ENCODE peak calls at places on chromosome 1, in ten cellular contexts. One of them, this sample, is unnamed.

GRCh38 chr1:166032163-166032562 is 134.6 kb downstream of the FAM78B start:
- DNase-seq in lower lobe of right lung: no peak
- DNase-seq in vagina: no peak
- DNase-seq in cardiac fibroblast: no peak
- DNase-seq in psoas muscle: no peak
- DNase-seq in body of pancreas: peak
- DNase-seq in WTC11: no peak
- DNase-seq in fibroblast of mammary gland: no peak
- DNase-seq in AG09319: no peak
- DNase-seq in activated CD8-positive, alpha-beta T cell treated with anti-CD3 and anti-CD28 coated beads for 36 hours: no peak
- DNase-seq in this sample: no peak

GRCh38 chr1:162878000-162878596 is 17.1 kb upstream of the CCDC190 start:
- DNase-seq in lower lobe of right lung: no peak
- DNase-seq in vagina: no peak
- DNase-seq in cardiac fibroblast: peak
- DNase-seq in psoas muscle: peak
- DNase-seq in body of pancreas: peak
- DNase-seq in WTC11: peak
- DNase-seq in fibroblast of mammary gland: peak
- DNase-seq in AG09319: no peak
- DNase-seq in activated CD8-positive, alpha-beta T cell treated with anti-CD3 and anti-CD28 coated beads for 36 hours: peak
- DNase-seq in this sample: peak

GRCh38 chr1:58331156-58331555 is 215.4 kb downstream of the OMA1 start:
- DNase-seq in lower lobe of right lung: no peak
- DNase-seq in vagina: no peak
- DNase-seq in cardiac fibroblast: peak
- DNase-seq in psoas muscle: no peak
- DNase-seq in body of pancreas: no peak
- DNase-seq in WTC11: no peak
- DNase-seq in fibroblast of mammary gland: peak
- DNase-seq in AG09319: no peak
- DNase-seq in activated CD8-positive, alpha-beta T cell treated with anti-CD3 and anti-CD28 coated beads for 36 hours: no peak
- DNase-seq in this sample: no peak

GRCh38 chr1:229535226-229535625 is 23.3 kb downstream of the ABCB10 start:
- DNase-seq in lower lobe of right lung: no peak
- DNase-seq in vagina: no peak
- DNase-seq in cardiac fibroblast: no peak
- DNase-seq in psoas muscle: no peak
- DNase-seq in body of pancreas: no peak
- DNase-seq in WTC11: no peak
- DNase-seq in fibroblast of mammary gland: no peak
- DNase-seq in AG09319: no peak
- DNase-seq in activated CD8-positive, alpha-beta T cell treated with anti-CD3 and anti-CD28 coated beads for 36 hours: no peak
- DNase-seq in this sample: no peak

GRCh38 chr1:107936498-107937481 is 28.2 kb downstream of the VAV3 start:
- DNase-seq in lower lobe of right lung: no peak
- DNase-seq in vagina: no peak
- DNase-seq in cardiac fibroblast: peak
- DNase-seq in psoas muscle: no peak
- DNase-seq in body of pancreas: no peak
- DNase-seq in WTC11: peak
- DNase-seq in fibroblast of mammary gland: peak
- DNase-seq in AG09319: peak
- DNase-seq in activated CD8-positive, alpha-beta T cell treated with anti-CD3 and anti-CD28 coated beads for 36 hours: peak
- DNase-seq in this sample: no peak

GRCh38 chr1:119635801-119636390 is 12.2 kb downstream of the ZNF697 start:
- DNase-seq in lower lobe of right lung: no peak
- DNase-seq in vagina: no peak
- DNase-seq in cardiac fibroblast: peak
- DNase-seq in psoas muscle: no peak
- DNase-seq in body of pancreas: no peak
- DNase-seq in WTC11: no peak
- DNase-seq in fibroblast of mammary gland: peak
- DNase-seq in AG09319: no peak
- DNase-seq in activated CD8-positive, alpha-beta T cell treated with anti-CD3 and anti-CD28 coated beads for 36 hours: no peak
- DNase-seq in this sample: no peak

GRCh38 chr1:227929746-227930472 is 17.8 kb downstream of the WNT9A start:
- DNase-seq in lower lobe of right lung: peak
- DNase-seq in vagina: no peak
- DNase-seq in cardiac fibroblast: no peak
- DNase-seq in psoas muscle: no peak
- DNase-seq in body of pancreas: no peak
- DNase-seq in WTC11: no peak
- DNase-seq in fibroblast of mammary gland: no peak
- DNase-seq in AG09319: no peak
- DNase-seq in activated CD8-positive, alpha-beta T cell treated with anti-CD3 and anti-CD28 coated beads for 36 hours: no peak
- DNase-seq in this sample: no peak

GRCh38 chr1:116182019-116182714 is 71.0 kb downstream of the MAB21L3 start:
- DNase-seq in lower lobe of right lung: no peak
- DNase-seq in vagina: no peak
- DNase-seq in cardiac fibroblast: no peak
- DNase-seq in psoas muscle: no peak
- DNase-seq in body of pancreas: no peak
- DNase-seq in WTC11: no peak
- DNase-seq in fibroblast of mammary gland: no peak
- DNase-seq in AG09319: no peak
- DNase-seq in activated CD8-positive, alpha-beta T cell treated with anti-CD3 and anti-CD28 coated beads for 36 hours: no peak
- DNase-seq in this sample: no peak

GRCh38 chr1:205826407-205826806 is 13.4 kb upstream of the SLC41A1 start:
- DNase-seq in lower lobe of right lung: no peak
- DNase-seq in vagina: no peak
- DNase-seq in cardiac fibroblast: no peak
- DNase-seq in psoas muscle: no peak
- DNase-seq in body of pancreas: no peak
- DNase-seq in WTC11: no peak
- DNase-seq in fibroblast of mammary gland: no peak
- DNase-seq in AG09319: no peak
- DNase-seq in activated CD8-positive, alpha-beta T cell treated with anti-CD3 and anti-CD28 coated beads for 36 hours: no peak
- DNase-seq in this sample: no peak

GRCh38 chr1:106926748-106927582 is 129.5 kb upstream of the PRMT6 start:
- DNase-seq in lower lobe of right lung: no peak
- DNase-seq in vagina: no peak
- DNase-seq in cardiac fibroblast: no peak
- DNase-seq in psoas muscle: no peak
- DNase-seq in body of pancreas: no peak
- DNase-seq in WTC11: no peak
- DNase-seq in fibroblast of mammary gland: peak
- DNase-seq in AG09319: no peak
- DNase-seq in activated CD8-positive, alpha-beta T cell treated with anti-CD3 and anti-CD28 coated beads for 36 hours: no peak
- DNase-seq in this sample: no peak

DNA sequence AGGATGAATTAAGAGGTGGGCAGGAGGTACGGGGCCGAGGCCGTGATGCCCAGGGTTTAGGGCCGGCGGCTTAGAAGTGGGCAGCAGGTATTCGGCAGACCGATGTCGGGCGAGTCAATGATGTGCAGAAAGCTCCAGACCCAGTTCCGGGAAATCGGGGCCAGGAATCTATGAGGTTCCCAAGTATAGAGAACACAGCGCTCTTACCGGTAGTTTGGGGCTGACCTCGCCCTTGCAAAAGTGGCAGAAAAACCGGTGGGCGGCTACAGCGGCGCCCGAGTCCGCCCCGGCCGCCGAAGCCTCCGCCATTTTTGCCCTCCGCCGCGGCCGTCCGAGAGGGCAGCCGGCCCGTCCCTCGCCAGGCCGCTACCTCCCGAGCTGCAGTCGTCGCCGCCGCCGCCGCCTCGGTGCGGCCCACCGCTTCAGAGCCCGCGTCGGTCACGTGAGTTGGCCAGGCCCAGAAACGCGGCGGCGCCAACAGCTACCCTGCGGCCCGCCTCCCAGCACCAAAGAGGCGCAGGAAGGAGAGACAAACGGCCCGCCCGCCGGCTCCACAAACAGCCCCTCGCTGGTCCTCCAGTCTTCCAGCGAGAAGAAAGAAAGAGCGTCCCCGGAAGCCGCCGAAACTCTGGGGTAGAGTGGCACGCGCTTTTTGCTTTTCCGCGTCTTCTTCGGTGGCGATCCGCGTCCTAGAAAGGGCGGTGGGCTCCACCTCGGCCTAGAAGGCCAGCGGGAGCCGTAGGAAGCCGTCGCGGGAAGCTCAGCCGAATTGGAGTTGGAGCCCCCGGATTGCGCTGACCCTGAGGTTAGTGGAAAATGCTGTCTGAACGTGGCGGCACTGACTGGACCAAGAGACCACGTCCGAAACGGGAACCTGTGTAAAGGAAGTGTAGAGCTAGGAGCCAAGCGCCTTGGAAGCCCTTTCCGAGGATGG is at the start of the genes POLR3C and RNF115:
- DNase-seq in lower lobe of right lung: peak
- DNase-seq in vagina: no peak
- DNase-seq in cardiac fibroblast: peak
- DNase-seq in psoas muscle: peak
- DNase-seq in body of pancreas: peak
- DNase-seq in WTC11: peak
- DNase-seq in fibroblast of mammary gland: peak
- DNase-seq in AG09319: peak
- DNase-seq in activated CD8-positive, alpha-beta T cell treated with anti-CD3 and anti-CD28 coated beads for 36 hours: peak
- DNase-seq in this sample: peak
- TF ChIP-seq CTCF in lower lobe of right lung: no peak
- TF ChIP-seq CTCF in vagina: no peak
- TF ChIP-seq CTCF in cardiac fibroblast: no peak
- TF ChIP-seq CTCF in psoas muscle: no peak
- TF ChIP-seq CTCF in body of pancreas: no peak
- TF ChIP-seq CTCF in WTC11: no peak
- TF ChIP-seq CTCF in fibroblast of mammary gland: no peak
- TF ChIP-seq CTCF in AG09319: no peak
- TF ChIP-seq CTCF in activated CD8-positive, alpha-beta T cell treated with anti-CD3 and anti-CD28 coated beads for 36 hours: no peak
- TF ChIP-seq CTCF in this sample: no peak

GRCh38 chr1:208461680-208462079 is 217.5 kb upstream of the PLXNA2 start:
- DNase-seq in lower lobe of right lung: no peak
- DNase-seq in vagina: no peak
- DNase-seq in cardiac fibroblast: no peak
- DNase-seq in psoas muscle: no peak
- DNase-seq in body of pancreas: no peak
- DNase-seq in WTC11: no peak
- DNase-seq in fibroblast of mammary gland: no peak
- DNase-seq in AG09319: no peak
- DNase-seq in activated CD8-positive, alpha-beta T cell treated with anti-CD3 and anti-CD28 coated beads for 36 hours: no peak
- DNase-seq in this sample: no peak
- TF ChIP-seq CTCF in lower lobe of right lung: peak
- TF ChIP-seq CTCF in vagina: no peak
- TF ChIP-seq CTCF in cardiac fibroblast: no peak
- TF ChIP-seq CTCF in psoas muscle: no peak
- TF ChIP-seq CTCF in body of pancreas: no peak
- TF ChIP-seq CTCF in WTC11: peak
- TF ChIP-seq CTCF in fibroblast of mammary gland: peak
- TF ChIP-seq CTCF in AG09319: peak
- TF ChIP-seq CTCF in activated CD8-positive, alpha-beta T cell treated with anti-CD3 and anti-CD28 coated beads for 36 hours: peak
- TF ChIP-seq CTCF in this sample: peak

GRCh38 chr1:178055093-178055492 is 38.8 kb upstream of the RASAL2 start:
- DNase-seq in lower lobe of right lung: peak
- DNase-seq in vagina: no peak
- DNase-seq in cardiac fibroblast: peak
- DNase-seq in psoas muscle: no peak
- DNase-seq in body of pancreas: peak
- DNase-seq in WTC11: peak
- DNase-seq in fibroblast of mammary gland: peak
- DNase-seq in AG09319: no peak
- DNase-seq in activated CD8-positive, alpha-beta T cell treated with anti-CD3 and anti-CD28 coated beads for 36 hours: peak
- DNase-seq in this sample: no peak
- TF ChIP-seq CTCF in lower lobe of right lung: peak
- TF ChIP-seq CTCF in vagina: no peak
- TF ChIP-seq CTCF in cardiac fibroblast: peak
- TF ChIP-seq CTCF in psoas muscle: peak
- TF ChIP-seq CTCF in body of pancreas: peak
- TF ChIP-seq CTCF in WTC11: no peak
- TF ChIP-seq CTCF in fibroblast of mammary gland: peak
- TF ChIP-seq CTCF in AG09319: peak
- TF ChIP-seq CTCF in activated CD8-positive, alpha-beta T cell treated with anti-CD3 and anti-CD28 coated beads for 36 hours: no peak
- TF ChIP-seq CTCF in this sample: peak

GRCh38 chr1:87333692-87334347 is 5.1 kb downstream of the LMO4 start:
- DNase-seq in lower lobe of right lung: no peak
- DNase-seq in vagina: no peak
- DNase-seq in cardiac fibroblast: peak
- DNase-seq in psoas muscle: no peak
- DNase-seq in body of pancreas: no peak
- DNase-seq in WTC11: no peak
- DNase-seq in fibroblast of mammary gland: no peak
- DNase-seq in AG09319: no peak
- DNase-seq in activated CD8-positive, alpha-beta T cell treated with anti-CD3 and anti-CD28 coated beads for 36 hours: peak
- DNase-seq in this sample: no peak

GRCh38 chr1:87330201-87330953 is 1.7 kb downstream of the LMO4 start:
- DNase-seq in lower lobe of right lung: no peak
- DNase-seq in vagina: no peak
- DNase-seq in cardiac fibroblast: peak
- DNase-seq in psoas muscle: no peak
- DNase-seq in body of pancreas: peak
- DNase-seq in WTC11: peak
- DNase-seq in fibroblast of mammary gland: peak
- DNase-seq in AG09319: no peak
- DNase-seq in activated CD8-positive, alpha-beta T cell treated with anti-CD3 and anti-CD28 coated beads for 36 hours: peak
- DNase-seq in this sample: no peak

GRCh38 chr1:87329756-87330200 is 1.1 kb downstream of the LMO4 start:
- DNase-seq in lower lobe of right lung: no peak
- DNase-seq in vagina: no peak
- DNase-seq in cardiac fibroblast: peak
- DNase-seq in psoas muscle: no peak
- DNase-seq in body of pancreas: no peak
- DNase-seq in WTC11: no peak
- DNase-seq in fibroblast of mammary gland: peak
- DNase-seq in AG09319: no peak
- DNase-seq in activated CD8-positive, alpha-beta T cell treated with anti-CD3 and anti-CD28 coated beads for 36 hours: peak
- DNase-seq in this sample: no peak

GRCh38 chr1:87330954-87331318 is 2.3 kb downstream of the LMO4 start:
- DNase-seq in lower lobe of right lung: no peak
- DNase-seq in vagina: no peak
- DNase-seq in cardiac fibroblast: peak
- DNase-seq in psoas muscle: no peak
- DNase-seq in body of pancreas: no peak
- DNase-seq in WTC11: no peak
- DNase-seq in fibroblast of mammary gland: no peak
- DNase-seq in AG09319: no peak
- DNase-seq in activated CD8-positive, alpha-beta T cell treated with anti-CD3 and anti-CD28 coated beads for 36 hours: no peak
- DNase-seq in this sample: no peak

DNA sequence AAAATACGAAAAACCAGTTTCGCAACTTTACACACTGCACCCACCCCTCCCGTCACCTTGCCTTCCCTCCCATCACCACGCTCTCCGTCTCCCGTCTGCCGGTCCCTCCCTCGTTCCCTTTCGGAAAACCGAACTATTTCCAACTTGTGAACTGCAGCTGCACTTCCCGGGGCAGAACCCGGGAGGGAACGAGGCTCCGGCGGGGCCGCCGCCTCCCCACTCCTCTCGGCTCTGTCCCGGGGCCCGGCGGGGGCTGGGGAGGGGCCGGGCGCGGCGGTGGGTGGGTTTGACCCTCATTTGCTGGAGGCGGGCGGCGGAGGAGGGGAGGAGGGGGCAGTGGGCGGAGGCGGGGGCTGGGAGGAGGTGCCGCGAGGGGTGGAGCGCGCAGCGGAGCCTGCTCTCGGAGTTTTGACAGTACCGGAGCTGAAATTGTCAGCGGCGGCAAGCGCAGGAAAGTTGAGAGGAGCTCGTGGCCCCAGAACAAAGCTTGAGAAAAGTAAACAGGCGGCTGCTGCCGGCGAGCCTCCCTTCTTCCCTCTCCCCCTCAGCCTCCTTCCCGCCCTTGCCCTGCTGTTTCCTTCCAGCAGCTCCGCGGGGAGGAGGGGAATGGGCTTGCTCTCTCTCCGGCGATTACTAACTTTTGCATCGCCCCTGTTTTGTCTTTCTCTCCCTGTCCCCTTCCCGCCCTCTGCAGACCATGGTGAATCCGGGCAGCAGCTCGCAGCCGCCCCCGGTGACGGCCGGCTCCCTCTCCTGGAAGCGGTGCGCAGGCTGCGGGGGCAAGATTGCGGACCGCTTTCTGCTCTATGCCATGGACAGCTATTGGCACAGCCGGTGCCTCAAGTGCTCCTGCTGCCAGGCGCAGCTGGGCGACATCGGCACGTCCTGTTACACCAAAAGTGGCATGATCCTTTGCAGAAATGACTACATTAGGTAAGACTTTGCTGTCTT is 2.9 kb downstream of the LMO4 start:
- DNase-seq in lower lobe of right lung: peak
- DNase-seq in vagina: no peak
- DNase-seq in cardiac fibroblast: peak
- DNase-seq in psoas muscle: peak
- DNase-seq in body of pancreas: peak
- DNase-seq in WTC11: peak
- DNase-seq in fibroblast of mammary gland: peak
- DNase-seq in AG09319: no peak
- DNase-seq in activated CD8-positive, alpha-beta T cell treated with anti-CD3 and anti-CD28 coated beads for 36 hours: peak
- DNase-seq in this sample: peak
- TF ChIP-seq CTCF in lower lobe of right lung: no peak
- TF ChIP-seq CTCF in vagina: no peak
- TF ChIP-seq CTCF in cardiac fibroblast: peak
- TF ChIP-seq CTCF in psoas muscle: no peak
- TF ChIP-seq CTCF in body of pancreas: peak
- TF ChIP-seq CTCF in WTC11: no peak
- TF ChIP-seq CTCF in fibroblast of mammary gland: peak
- TF ChIP-seq CTCF in AG09319: peak
- TF ChIP-seq CTCF in activated CD8-positive, alpha-beta T cell treated with anti-CD3 and anti-CD28 coated beads for 36 hours: no peak
- TF ChIP-seq CTCF in this sample: peak